ENCODE peak calls at places on chromosomes 7 and 10, in four cellular contexts. One of them, this sample, is unnamed.
A peak's percentile ranks its signal among the peaks of the same experiment; 100 is the strongest.

GRCh38 chr10:64458341-64458740 is 937.1 kb downstream of the REEP3 start:
- DNase-seq in activated T-helper 1 cell treated with Interleukin-2 at 50 U/mL for 16 hours: no peak
- DNase-seq in ovary: no peak
- DNase-seq in mucosa of descending colon: no peak
- DNase-seq in this sample: no peak

GRCh38 chr10:85542149-85542548 is 824.4 kb downstream of the GRID1 start:
- DNase-seq in ovary: no peak
- DNase-seq in mucosa of descending colon: no peak
- DNase-seq in activated T-helper 1 cell treated with Interleukin-2 at 50 U/mL for 16 hours: no peak
- DNase-seq in this sample: no peak

GRCh38 chr10:120746016-120746755 is 105.0 kb upstream of the WDR11 start:
- DNase-seq in mucosa of descending colon: no peak
- DNase-seq in activated T-helper 1 cell treated with Interleukin-2 at 50 U/mL for 16 hours: no peak
- DNase-seq in ovary: no peak
- DNase-seq in this sample: no peak

GRCh38 chr10:121900443-121901174 is 27.2 kb downstream of the ATE1 start:
- DNase-seq in mucosa of descending colon: no peak
- DNase-seq in ovary: no peak
- DNase-seq in activated T-helper 1 cell treated with Interleukin-2 at 50 U/mL for 16 hours: no peak
- DNase-seq in this sample: no peak

GRCh38 chr7:112798199-112799159 is 8.3 kb upstream of the TMEM168 start:
- DNase-seq in mucosa of descending colon: no peak
- DNase-seq in activated T-helper 1 cell treated with Interleukin-2 at 50 U/mL for 16 hours: no peak
- DNase-seq in ovary: no peak
- DNase-seq in this sample: no peak

GRCh38 chr10:53754851-53755250 is 982.3 kb upstream of the MBL2 start:
- DNase-seq in ovary: no peak
- DNase-seq in mucosa of descending colon: no peak
- DNase-seq in activated T-helper 1 cell treated with Interleukin-2 at 50 U/mL for 16 hours: no peak
- DNase-seq in this sample: peak; percentile 22

GRCh38 chr10:35635576-35635975 is 6.5 kb downstream of the FZD8 start:
- DNase-seq in ovary: no peak
- DNase-seq in mucosa of descending colon: no peak
- DNase-seq in activated T-helper 1 cell treated with Interleukin-2 at 50 U/mL for 16 hours: no peak
- DNase-seq in this sample: peak; percentile 38

GRCh38 chr10:85602306-85602705 is 764.3 kb downstream of the GRID1 start:
- DNase-seq in mucosa of descending colon: no peak
- DNase-seq in activated T-helper 1 cell treated with Interleukin-2 at 50 U/mL for 16 hours: no peak
- DNase-seq in ovary: no peak
- DNase-seq in this sample: no peak

GRCh38 chr10:35639651-35640311 is 2.3 kb downstream of the FZD8 start:
- DNase-seq in activated T-helper 1 cell treated with Interleukin-2 at 50 U/mL for 16 hours: no peak
- DNase-seq in ovary: peak; percentile 29
- DNase-seq in mucosa of descending colon: peak; percentile 44
- DNase-seq in this sample: peak; percentile 55

GRCh38 chr10:22427890-22428571 is 82.7 kb downstream of the SPAG6 start:
- DNase-seq in ovary: no peak
- DNase-seq in mucosa of descending colon: no peak
- DNase-seq in activated T-helper 1 cell treated with Interleukin-2 at 50 U/mL for 16 hours: no peak
- DNase-seq in this sample: no peak

GRCh38 chr10:30821994-30822692 is 192.6 kb upstream of the LYZL2 start:
- DNase-seq in ovary: no peak
- DNase-seq in mucosa of descending colon: no peak
- DNase-seq in activated T-helper 1 cell treated with Interleukin-2 at 50 U/mL for 16 hours: no peak
- DNase-seq in this sample: peak; percentile 64

GRCh38 chr7:33792547-33793105 is 112.7 kb upstream of the BMPER start:
- DNase-seq in activated T-helper 1 cell treated with Interleukin-2 at 50 U/mL for 16 hours: no peak
- DNase-seq in mucosa of descending colon: no peak
- DNase-seq in ovary: no peak
- DNase-seq in this sample: no peak

GRCh38 chr10:114615600-114616007 is 42.5 kb downstream of the ABLIM1 start:
- DNase-seq in mucosa of descending colon: no peak
- DNase-seq in activated T-helper 1 cell treated with Interleukin-2 at 50 U/mL for 16 hours: no peak
- DNase-seq in ovary: no peak
- DNase-seq in this sample: no peak

GRCh38 chr10:99711129-99711719 is 20.7 kb downstream of the COX15 start:
- DNase-seq in ovary: peak; percentile 28
- DNase-seq in activated T-helper 1 cell treated with Interleukin-2 at 50 U/mL for 16 hours: no peak
- DNase-seq in mucosa of descending colon: no peak
- DNase-seq in this sample: no peak

GRCh38 chr7:110507832-110508231 is 583.1 kb upstream of the LRRN3 start:
- DNase-seq in mucosa of descending colon: no peak
- DNase-seq in ovary: no peak
- DNase-seq in activated T-helper 1 cell treated with Interleukin-2 at 50 U/mL for 16 hours: no peak
- DNase-seq in this sample: no peak

GRCh38 chr7:130367836-130368235 is 12.5 kb upstream of the CPA1 start:
- DNase-seq in mucosa of descending colon: no peak
- DNase-seq in ovary: no peak
- DNase-seq in activated T-helper 1 cell treated with Interleukin-2 at 50 U/mL for 16 hours: no peak
- DNase-seq in this sample: no peak

GRCh38 chr10:104391150-104391968 is 37.7 kb downstream of the CFAP58 start:
- DNase-seq in mucosa of descending colon: no peak
- DNase-seq in ovary: no peak
- DNase-seq in activated T-helper 1 cell treated with Interleukin-2 at 50 U/mL for 16 hours: no peak
- DNase-seq in this sample: peak; percentile 5

GRCh38 chr7:81770823-81771222 is 976 bp upstream of the HGF start:
- DNase-seq in activated T-helper 1 cell treated with Interleukin-2 at 50 U/mL for 16 hours: no peak
- DNase-seq in mucosa of descending colon: no peak
- DNase-seq in ovary: no peak
- DNase-seq in this sample: no peak

GRCh38 chr10:107914450-107915276 is 750.2 kb upstream of the SORCS1 start:
- DNase-seq in mucosa of descending colon: peak; percentile 16
- DNase-seq in activated T-helper 1 cell treated with Interleukin-2 at 50 U/mL for 16 hours: no peak
- DNase-seq in ovary: no peak
- DNase-seq in this sample: no peak

GRCh38 chr7:63925626-63926460 is 72.8 kb upstream of the ZNF722 start:
- DNase-seq in mucosa of descending colon: peak; percentile 93
- DNase-seq in activated T-helper 1 cell treated with Interleukin-2 at 50 U/mL for 16 hours: peak; percentile 80
- DNase-seq in ovary: peak; percentile 94
- DNase-seq in this sample: peak; percentile 97

GRCh38 chr7:3105856-3106255 is 62.2 kb upstream of the CARD11 start:
- DNase-seq in ovary: no peak
- DNase-seq in activated T-helper 1 cell treated with Interleukin-2 at 50 U/mL for 16 hours: no peak
- DNase-seq in mucosa of descending colon: no peak
- DNase-seq in this sample: no peak

GRCh38 chr7:79610301-79610700 is 156.8 kb upstream of the MAGI2 start:
- DNase-seq in ovary: no peak
- DNase-seq in activated T-helper 1 cell treated with Interleukin-2 at 50 U/mL for 16 hours: no peak
- DNase-seq in mucosa of descending colon: no peak
- DNase-seq in this sample: no peak

GRCh38 chr10:112832361-112832878 is 117.6 kb upstream of the TCF7L2 start:
- DNase-seq in activated T-helper 1 cell treated with Interleukin-2 at 50 U/mL for 16 hours: no peak
- DNase-seq in ovary: no peak
- DNase-seq in mucosa of descending colon: no peak
- DNase-seq in this sample: no peak

GRCh38 chr10:99834410-99834809 is 52.0 kb downstream of the ABCC2 start:
- DNase-seq in activated T-helper 1 cell treated with Interleukin-2 at 50 U/mL for 16 hours: no peak
- DNase-seq in ovary: no peak
- DNase-seq in mucosa of descending colon: no peak
- DNase-seq in this sample: no peak

GRCh38 chr7:92584953-92585352 is 5.2 kb downstream of the FAM133B start:
- DNase-seq in mucosa of descending colon: no peak
- DNase-seq in ovary: no peak
- DNase-seq in activated T-helper 1 cell treated with Interleukin-2 at 50 U/mL for 16 hours: no peak
- DNase-seq in this sample: no peak

GRCh38 chr10:131896403-131896802 is 4.4 kb upstream of the PPP2R2D start:
- DNase-seq in ovary: peak; percentile 6
- DNase-seq in activated T-helper 1 cell treated with Interleukin-2 at 50 U/mL for 16 hours: no peak
- DNase-seq in mucosa of descending colon: no peak
- DNase-seq in this sample: no peak

GRCh38 chr7:151431281-151431767 is 8.6 kb downstream of the CRYGN start:
- DNase-seq in ovary: no peak
- DNase-seq in mucosa of descending colon: no peak
- DNase-seq in activated T-helper 1 cell treated with Interleukin-2 at 50 U/mL for 16 hours: no peak
- DNase-seq in this sample: no peak

GRCh38 chr10:14366760-14367159 is 36.0 kb upstream of the FRMD4A start:
- DNase-seq in mucosa of descending colon: no peak
- DNase-seq in ovary: no peak
- DNase-seq in activated T-helper 1 cell treated with Interleukin-2 at 50 U/mL for 16 hours: no peak
- DNase-seq in this sample: no peak

GRCh38 chr10:119625570-119626280 is 25.5 kb upstream of the BAG3 start:
- DNase-seq in ovary: no peak
- DNase-seq in activated T-helper 1 cell treated with Interleukin-2 at 50 U/mL for 16 hours: no peak
- DNase-seq in mucosa of descending colon: no peak
- DNase-seq in this sample: no peak

GRCh38 chr10:81848514-81848913 is 26.5 kb upstream of the NRG3 start:
- DNase-seq in ovary: no peak
- DNase-seq in activated T-helper 1 cell treated with Interleukin-2 at 50 U/mL for 16 hours: no peak
- DNase-seq in mucosa of descending colon: no peak
- DNase-seq in this sample: peak; percentile 62

GRCh38 chr7:35908305-35909223 is 107.7 kb downstream of the SEPTIN7 start:
- DNase-seq in ovary: peak; percentile 24
- DNase-seq in mucosa of descending colon: no peak
- DNase-seq in activated T-helper 1 cell treated with Interleukin-2 at 50 U/mL for 16 hours: no peak
- DNase-seq in this sample: peak; percentile 22

GRCh38 chr10:75924309-75924920 is 493.0 kb downstream of the LRMDA start:
- DNase-seq in mucosa of descending colon: no peak
- DNase-seq in ovary: no peak
- DNase-seq in activated T-helper 1 cell treated with Interleukin-2 at 50 U/mL for 16 hours: no peak
- DNase-seq in this sample: no peak

GRCh38 chr7:13852281-13852968 is 137.0 kb downstream of the ETV1 start:
- DNase-seq in activated T-helper 1 cell treated with Interleukin-2 at 50 U/mL for 16 hours: no peak
- DNase-seq in ovary: no peak
- DNase-seq in mucosa of descending colon: no peak
- DNase-seq in this sample: no peak

GRCh38 chr7:122790132-122790531 is 87.4 kb upstream of the RNF148 start:
- DNase-seq in activated T-helper 1 cell treated with Interleukin-2 at 50 U/mL for 16 hours: no peak
- DNase-seq in mucosa of descending colon: no peak
- DNase-seq in ovary: no peak
- DNase-seq in this sample: peak; percentile 21

GRCh38 chr7:6035165-6035564 is 4.0 kb downstream of the ANKRD61 start:
- DNase-seq in mucosa of descending colon: no peak
- DNase-seq in activated T-helper 1 cell treated with Interleukin-2 at 50 U/mL for 16 hours: no peak
- DNase-seq in ovary: no peak
- DNase-seq in this sample: no peak

GRCh38 chr10:81872206-81872605 is 2.8 kb upstream of the NRG3 start:
- DNase-seq in mucosa of descending colon: no peak
- DNase-seq in activated T-helper 1 cell treated with Interleukin-2 at 50 U/mL for 16 hours: no peak
- DNase-seq in ovary: no peak
- DNase-seq in this sample: peak; percentile 64

This sample was measured in thyroid gland.